ENCODE peak calls at places on chromosomes 16 and 17, in seven cellular contexts. K, T, M, S, Y, H and A are unnamed samples.

GRCh38 chr16:21646721-21647561 is 5.5 kb downstream of the IGSF6 start:
- DNase-seq in S (no peak), Y (no peak), M (no peak), T (no peak), K (no peak), H (no peak), A (no peak)

GRCh38 chr17:4310349-4311060 is 46.7 kb upstream of the ANKFY1 start:
- DNase-seq in M (no peak), K (no peak), T (no peak), S (no peak), Y (no peak), H (no peak), A (peak)

GRCh38 chr17:3794890-3795757 is 5.9 kb downstream of the ITGAE start:
- DNase-seq in Y (no peak), T (no peak), H (no peak), S (peak), M (peak), K (no peak), A (no peak)

GRCh38 chr16:10601444-10602401 is 21.3 kb upstream of the EMP2 start:
- DNase-seq in S (no peak), Y (no peak), M (no peak), K (peak), H (no peak), T (peak), A (no peak)

GRCh38 chr17:73888875-73889274 is 244.6 kb upstream of the SDK2 start:
- DNase-seq in Y (no peak), K (no peak), S (no peak), H (no peak), M (no peak), T (no peak), A (no peak)

GRCh38 chr17:17008998-17009397 is 33.3 kb upstream of the MPRIP start:
- DNase-seq in M (no peak), Y (no peak), S (no peak), T (no peak), H (no peak), K (no peak), A (no peak)

GRCh38 chr17:18235743-18236256 is 10.4 kb downstream of the LLGL1 start:
- DNase-seq in S (peak), M (no peak), Y (no peak), T (peak), H (no peak), K (no peak), A (no peak)

GRCh38 chr17:29341726-29342125 is 47.8 kb upstream of the NUFIP2 start:
- DNase-seq in T (no peak), H (no peak), S (peak), Y (no peak), M (no peak), K (no peak), A (no peak)

GRCh38 chr16:21302898-21303528 is 24.9 kb upstream of the CRYM start:
- DNase-seq in H (no peak), T (no peak), S (peak), K (no peak), Y (no peak), M (peak), A (no peak)

GRCh38 chr17:43791589-43791988 is 11.4 kb downstream of the CFAP97D1 start:
- DNase-seq in K (no peak), T (no peak), H (peak), M (no peak), S (peak), Y (no peak), A (no peak)

GRCh38 chr17:72345536-72345935 is 224.7 kb downstream of the SOX9 start:
- DNase-seq in M (no peak), H (no peak), K (no peak), T (no peak), Y (no peak), S (no peak), A (no peak)
- TF ChIP-seq CTCF in M (peak), H (no peak), K (no peak), T (no peak), Y (no peak), S (peak), A (no peak)

DNA sequence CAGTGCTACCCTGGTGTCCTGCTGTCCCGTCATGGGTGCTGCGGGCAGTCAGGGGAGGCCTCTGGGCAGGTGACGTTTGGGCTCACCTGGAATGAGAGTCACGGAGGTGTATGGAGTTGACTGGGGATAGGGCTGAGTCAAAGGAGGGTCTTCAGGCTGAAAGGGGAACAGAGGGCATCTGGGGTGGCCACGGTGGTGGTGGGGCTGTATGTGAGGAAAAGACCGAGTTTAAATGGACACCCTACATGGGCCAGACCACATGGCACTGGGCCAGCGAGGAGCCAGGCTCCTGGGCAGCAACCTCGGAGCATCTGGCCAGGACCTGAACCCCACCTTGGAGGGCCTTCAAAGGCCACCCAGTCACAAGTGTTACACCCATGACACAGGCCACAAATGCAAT is 5.4 kb downstream of the NATD1 start:
- DNase-seq in H (no peak), S (no peak), T (no peak), Y (no peak), M (no peak), K (no peak), A (no peak)
- TF ChIP-seq CTCF in H (no peak), S (no peak), T (no peak), Y (no peak), M (no peak), K (no peak), A (no peak)

GRCh38 chr17:9223531-9223930 is 202.2 kb downstream of the NTN1 start:
- DNase-seq in S (no peak), K (no peak), Y (no peak), M (no peak), H (no peak), T (no peak), A (no peak)
- TF ChIP-seq CTCF in S (no peak), K (no peak), Y (no peak), M (no peak), H (no peak), T (no peak), A (no peak)

DNA sequence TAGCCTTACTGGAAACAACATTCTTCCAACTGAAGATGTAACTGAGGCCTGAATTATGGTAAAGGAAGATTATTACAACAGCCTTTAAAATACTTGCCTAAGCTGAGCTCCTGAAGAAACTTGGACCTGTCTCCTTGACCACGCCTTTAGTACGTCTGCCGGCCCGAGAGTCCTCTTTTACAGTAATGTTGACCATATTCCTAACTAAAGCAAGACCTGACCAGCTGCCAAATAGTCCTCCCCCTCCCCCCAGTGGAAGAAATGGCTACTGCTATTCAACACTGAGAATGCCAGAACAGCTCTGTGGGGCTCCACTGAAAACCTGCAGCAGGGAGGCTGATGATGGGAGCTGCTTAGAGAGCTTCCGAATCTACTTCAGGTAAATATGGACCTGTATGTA is 12.6 kb upstream of the FOXJ1 start:
- DNase-seq in T (no peak), M (no peak), Y (no peak), S (peak), H (no peak), K (no peak), A (no peak)
- TF ChIP-seq CTCF in T (no peak), M (no peak), Y (peak), S (peak), H (no peak), K (no peak), A (peak)

GRCh38 chr16:660459-661183 is 7.3 kb upstream of the RHOT2 start:
- DNase-seq in H (peak), K (peak), Y (peak), T (peak), M (peak), S (peak), A (peak)

GRCh38 chr16:662095-662494 is 5.8 kb upstream of the RHOT2 start:
- DNase-seq in H (no peak), K (no peak), T (no peak), M (no peak), Y (no peak), S (no peak), A (no peak)

GRCh38 chr16:660132-660458 is 7.8 kb upstream of the RHOT2 start:
- DNase-seq in K (no peak), M (no peak), Y (no peak), T (no peak), S (no peak), H (no peak), A (no peak)

GRCh38 chr16:662597-662996 is 5.3 kb upstream of the RHOT2 start:
- DNase-seq in Y (no peak), H (no peak), K (no peak), T (no peak), M (no peak), S (no peak), A (no peak)

DNA sequence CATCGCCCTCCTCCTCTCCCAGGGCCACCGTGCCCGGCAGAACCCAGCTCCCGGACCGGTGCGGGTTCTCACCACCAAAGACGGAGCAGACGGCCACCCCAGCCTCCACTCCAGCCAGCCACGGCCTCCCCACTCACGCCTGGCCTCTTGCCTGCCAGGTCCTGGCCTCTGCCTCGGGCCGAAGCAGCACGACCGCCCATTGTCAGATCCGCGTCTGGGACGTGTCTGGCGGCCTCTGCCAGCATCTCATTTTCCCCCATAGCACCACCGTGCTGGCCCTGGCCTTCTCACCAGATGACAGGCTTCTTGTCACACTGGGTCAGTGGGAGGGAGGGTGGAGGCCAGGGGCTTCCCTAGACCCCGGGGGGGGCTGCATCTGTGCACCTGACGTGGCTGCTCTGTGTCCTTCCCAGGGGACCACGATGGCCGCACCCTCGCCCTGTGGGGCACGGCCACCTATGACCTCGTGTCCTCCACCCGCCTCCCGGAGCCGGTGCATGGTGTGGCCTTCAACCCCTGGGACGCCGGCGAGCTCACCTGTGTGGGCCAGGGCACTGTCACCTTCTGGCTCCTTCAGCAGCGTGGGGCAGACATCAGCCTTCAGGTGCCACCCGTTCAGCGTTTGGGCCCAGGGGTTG is 6.6 kb upstream of the RHOT2 start:
- DNase-seq in Y (no peak), M (no peak), K (no peak), S (no peak), T (no peak), H (no peak), A (no peak)
- TF ChIP-seq CTCF in Y (peak), M (no peak), K (no peak), S (peak), T (peak), H (no peak), A (peak)

GRCh38 chr17:37662358-37662757 is 19.1 kb upstream of the DDX52 start:
- DNase-seq in S (no peak), M (no peak), K (no peak), T (no peak), H (no peak), Y (no peak), A (no peak)

GRCh38 chr17:37664214-37664613 is 21.0 kb upstream of the DDX52 start:
- DNase-seq in K (no peak), T (no peak), H (no peak), S (no peak), Y (no peak), M (no peak), A (no peak)

GRCh38 chr17:37659887-37660286 is 16.6 kb upstream of the DDX52 start:
- DNase-seq in K (no peak), M (no peak), Y (no peak), S (no peak), H (no peak), T (no peak), A (no peak)

GRCh38 chr17:37657202-37657601 is 14.0 kb upstream of the DDX52 start:
- DNase-seq in Y (no peak), S (no peak), K (no peak), M (no peak), H (no peak), T (no peak), A (no peak)

GRCh38 chr17:37661372-37662014 is 18.2 kb upstream of the DDX52 start:
- DNase-seq in K (no peak), T (no peak), Y (no peak), S (no peak), M (peak), H (no peak), A (no peak)
- TF ChIP-seq CTCF in K (no peak), T (no peak), Y (no peak), S (peak), M (no peak), H (no peak), A (peak)

DNA sequence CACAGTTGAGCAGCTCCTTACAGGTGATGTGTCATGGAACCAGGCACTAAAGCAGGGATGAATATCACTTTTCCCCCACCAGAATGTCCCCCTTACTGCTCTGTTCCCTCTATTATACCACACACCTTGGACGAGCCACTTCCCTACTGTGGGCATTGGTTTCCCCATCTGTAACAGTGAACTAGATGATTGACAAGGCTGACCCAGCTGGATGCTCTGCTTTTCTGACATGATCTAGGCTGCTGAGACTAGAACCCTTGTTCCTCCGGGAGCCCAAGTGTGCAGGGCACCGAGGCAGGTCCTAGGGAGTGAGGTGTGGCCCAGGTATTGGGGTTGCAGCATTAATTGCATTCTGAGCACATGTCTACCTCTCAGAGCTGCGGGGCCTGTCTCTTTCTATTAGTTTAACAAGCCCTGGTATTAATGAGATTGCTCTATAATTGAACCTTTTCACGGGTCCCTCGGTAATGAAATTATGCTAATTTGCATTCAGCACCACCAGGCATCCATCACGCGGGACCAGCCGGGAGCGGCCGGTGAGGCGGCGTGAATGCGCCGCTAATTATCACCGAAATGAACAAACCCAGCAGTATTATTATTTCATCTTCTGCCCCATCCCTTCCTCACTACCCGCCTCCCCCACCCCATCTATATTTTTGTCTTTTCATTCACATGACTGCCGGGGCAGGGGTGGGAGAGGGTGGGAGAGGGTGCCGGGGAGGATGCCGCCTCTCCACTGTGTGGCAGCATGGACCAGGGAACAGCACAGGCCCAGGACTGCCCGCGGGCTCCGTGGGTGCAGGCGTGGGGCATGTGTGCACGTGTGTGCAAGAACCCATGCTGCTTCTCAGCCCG is 121.2 kb downstream of the CYLD start:
- DNase-seq in K (no peak), T (no peak), Y (no peak), S (no peak), M (no peak), H (no peak), A (no peak)
- TF ChIP-seq CTCF in K (no peak), T (no peak), Y (no peak), S (no peak), M (no peak), H (no peak), A (no peak)

GRCh38 chr16:82082543-82083244 is 47.6 kb downstream of the HSD17B2 start:
- DNase-seq in K (no peak), M (no peak), S (no peak), Y (no peak), H (no peak), T (no peak), A (peak)

GRCh38 chr16:82083710-82084353 is 48.8 kb downstream of the HSD17B2 start:
- DNase-seq in M (no peak), Y (no peak), S (no peak), T (no peak), K (no peak), H (no peak), A (no peak)

GRCh38 chr16:82088483-82088882 is 53.4 kb downstream of the HSD17B2 start:
- DNase-seq in Y (no peak), S (no peak), M (no peak), T (no peak), H (no peak), K (no peak), A (no peak)

GRCh38 chr16:82082097-82082496 is 47.0 kb downstream of the HSD17B2 start:
- DNase-seq in M (no peak), S (no peak), H (no peak), Y (no peak), T (no peak), K (no peak), A (no peak)

DNA sequence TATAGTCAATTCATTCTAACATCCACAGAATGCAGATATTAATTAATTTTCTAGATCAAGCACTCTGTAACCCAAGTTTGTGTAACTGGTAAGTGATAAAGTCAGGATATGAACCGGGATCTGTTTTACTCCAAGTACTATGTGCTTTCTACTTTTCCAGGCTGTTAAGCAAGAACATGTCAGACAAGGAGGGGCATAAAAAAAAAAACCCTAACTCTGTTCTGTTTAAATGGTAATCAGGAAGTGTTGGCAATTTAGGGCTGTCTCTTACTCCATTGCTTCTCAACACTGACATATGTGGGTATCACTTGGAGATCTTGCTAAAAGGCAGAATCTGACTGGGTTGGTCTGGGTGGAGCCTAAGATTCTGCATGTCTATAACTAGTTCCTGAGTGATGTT is 50.3 kb downstream of the HSD17B2 start:
- DNase-seq in S (no peak), T (no peak), H (no peak), Y (no peak), M (no peak), K (no peak), A (no peak)
- TF ChIP-seq CTCF in S (no peak), T (no peak), H (no peak), Y (no peak), M (no peak), K (no peak), A (no peak)

GRCh38 chr16:57775661-57776469 is 26.4 kb downstream of the KIFC3 start:
- DNase-seq in H (no peak), S (no peak), Y (peak), K (no peak), T (no peak), M (no peak), A (no peak)
- TF ChIP-seq CTCF in H (no peak), S (peak), Y (peak), K (no peak), T (no peak), M (no peak), A (peak)